ENCODE peak calls at places on chromosomes 1 and 21, in six cellular contexts. R is cerebellar cortex, A is DMS153, Y is NCI-H82, X is GM20000, G is NCI-H1092 treated with DMSO at 0.1 percent for 48 hours. E is an unnamed sample.

GRCh38 chr1:6638226-6638625 is 13.6 kb downstream of the THAP3 start:
- DNase-seq in R (no peak), A (no peak), Y (no peak), X (no peak), G (no peak), E (peak)

GRCh38 chr1:24991242-24992037 is 61.4 kb upstream of the RUNX3 start:
- DNase-seq in R (no peak), A (no peak), Y (no peak), X (no peak), G (no peak), E (no peak)

GRCh38 chr1:204398197-204399125 is 13.2 kb downstream of the PPP1R15B start:
- DNase-seq in R (peak), A (peak), Y (peak), X (peak), G (peak), E (peak)

GRCh38 chr21:41582866-41583265 is 74.9 kb upstream of the TMPRSS2 start:
- DNase-seq in R (no peak), A (no peak), Y (no peak), X (no peak), G (no peak), E (no peak)

GRCh38 chr1:67589519-67590233 is 95.3 kb upstream of the GADD45A start:
- DNase-seq in R (no peak), A (no peak), Y (no peak), X (no peak), G (no peak), E (no peak)

GRCh38 chr1:26584022-26584485 is 54.5 kb downstream of the RPS6KA1 start:
- DNase-seq in R (no peak), A (no peak), Y (peak), X (peak), G (no peak), E (no peak)

GRCh38 chr21:25895565-25896205 is 160.9 kb downstream of the GABPA start:
- DNase-seq in R (peak), A (no peak), Y (peak), X (peak), G (no peak), E (no peak)

GRCh38 chr1:56255516-56256181 is 323.7 kb downstream of the PLPP3 start:
- DNase-seq in R (peak), A (no peak), Y (no peak), X (no peak), G (no peak), E (peak)

GRCh38 chr1:211920602-211921226 is 90.2 kb upstream of the LPGAT1 start:
- DNase-seq in R (no peak), A (no peak), Y (no peak), X (no peak), G (no peak), E (no peak)